ENCODE peak calls at places on chromosome 14, in nine cellular contexts. J is breast epithelium, M is sigmoid colon, F is endothelial cell of umbilical vein, W is upper lobe of left lung, N is stomach, E is transverse colon, Q is HCT116, Y is suprapubic skin. O is an unnamed sample.

GRCh38 chr14:73140924-73141323 is 4.6 kb downstream of the PSEN1 start:
- DNase-seq in J (no peak), M (no peak), F (no peak), W (no peak), N (no peak), E (no peak), Q (no peak), Y (no peak), O (no peak)

GRCh38 chr14:59123526-59123925 is 64.9 kb upstream of the DAAM1 start:
- DNase-seq in J (no peak), M (no peak), F (no peak), W (no peak), N (no peak), E (no peak), Q (no peak), Y (no peak), O (no peak)

GRCh38 chr14:65258391-65258790 is 154.1 kb upstream of the FUT8 start:
- DNase-seq in J (no peak), M (no peak), F (peak; percentile 94), W (no peak), N (no peak), E (no peak), Q (peak; percentile 77), Y (no peak), O (no peak)

GRCh38 chr14:103711516-103712431 is 3.5 kb downstream of the XRCC3 start:
- DNase-seq in J (peak; percentile 81), M (peak; percentile 84), F (peak; percentile 45), W (peak; percentile 87), N (peak; percentile 85), E (peak; percentile 77), Q (no peak), Y (no peak), O (peak; percentile 92)

GRCh38 chr14:56175773-56176172 is 57.6 kb downstream of the PELI2 start:
- DNase-seq in J (no peak), M (no peak), F (no peak), W (no peak), N (no peak), E (no peak), Q (no peak), Y (no peak), O (no peak)

GRCh38 chr14:50607181-50607580 is 47.2 kb downstream of the ATL1 start:
- DNase-seq in J (peak; percentile 50), M (no peak), F (no peak), W (no peak), N (no peak), E (no peak), Q (no peak), Y (no peak), O (no peak)

GRCh38 chr14:105178069-105178867 is 2.8 kb downstream of the NUDT14 start:
- DNase-seq in J (no peak), M (no peak), F (no peak), W (peak; percentile 67), N (no peak), E (no peak), Q (no peak), Y (no peak), O (no peak)

GRCh38 chr14:39050389-39050788 is 52.6 kb downstream of the SEC23A start:
- DNase-seq in J (no peak), M (no peak), F (peak; percentile 59), W (no peak), N (no peak), E (no peak), Q (no peak), Y (no peak), O (no peak)

GRCh38 chr14:33475623-33476022 is 475.3 kb downstream of the EGLN3 start:
- DNase-seq in J (no peak), M (no peak), F (peak; percentile 88), W (no peak), N (peak; percentile 47), E (peak; percentile 73), Q (no peak), Y (no peak), O (no peak)

GRCh38 chr14:30035361-30035760 is 107.7 kb upstream of the PRKD1 start:
- DNase-seq in J (no peak), M (no peak), F (no peak), W (no peak), N (no peak), E (no peak), Q (no peak), Y (no peak), O (no peak)

DNA sequence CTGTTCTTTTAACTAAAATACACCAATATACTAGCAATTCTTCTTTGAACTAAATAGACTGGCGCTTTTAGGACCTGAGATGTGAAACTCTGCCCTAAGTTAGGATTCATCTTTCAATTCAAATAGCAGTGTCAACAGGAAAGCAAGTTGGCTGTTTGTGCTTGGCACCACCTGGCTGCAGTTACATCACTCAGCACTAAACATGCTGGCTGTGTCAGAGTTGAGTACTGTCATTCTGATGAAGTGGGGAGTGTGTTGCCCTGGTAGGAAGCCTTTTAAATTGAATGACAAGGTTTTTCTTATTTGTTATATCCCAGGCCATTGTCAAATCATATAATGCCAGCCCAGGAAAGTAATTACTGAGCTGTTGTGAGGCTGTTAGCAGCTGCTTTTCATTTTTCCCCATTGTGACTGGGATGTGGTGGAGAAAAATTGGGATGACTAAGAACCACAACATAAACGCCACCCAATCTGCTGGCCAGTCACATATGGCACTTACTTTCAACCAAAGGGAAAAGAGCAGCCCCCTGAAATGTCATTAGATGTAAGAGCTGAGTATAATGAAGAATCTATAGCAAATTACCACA is 106.5 kb upstream of the PRKD1 start:
- DNase-seq in J (no peak), M (no peak), F (no peak), W (no peak), N (no peak), E (no peak), Q (no peak), Y (no peak), O (no peak)
- H3K27ac ChIP-seq in J (no peak overlapping the region), M (no peak overlapping the region), F (no peak overlapping the region), W (no peak overlapping the region), N (no peak overlapping the region), E (no peak overlapping the region), Q (no peak overlapping the region), Y (no peak overlapping the region), O (no peak overlapping the region)

GRCh38 chr14:53151523-53151866 is 1.6 kb downstream of the DDHD1 start:
- DNase-seq in J (no peak), M (no peak), F (no peak), W (no peak), N (no peak), E (no peak), Q (no peak), Y (no peak), O (no peak)

GRCh38 chr14:53153702-53154112 is 584 bp upstream of the DDHD1 start:
- DNase-seq in J (no peak), M (no peak), F (no peak), W (no peak), N (no peak), E (no peak), Q (no peak), Y (no peak), O (no peak)

GRCh38 chr14:53152627-53152908 is 555 bp downstream of the DDHD1 start:
- DNase-seq in J (no peak), M (no peak), F (peak; percentile 63), W (no peak), N (no peak), E (no peak), Q (no peak), Y (no peak), O (no peak)

GRCh38 chr14:53151867-53152626 is 1.1 kb downstream of the DDHD1 start:
- DNase-seq in J (no peak), M (peak; percentile 74), F (peak; percentile 64), W (peak; percentile 90), N (peak; percentile 55), E (peak; percentile 61), Q (peak; percentile 34), Y (peak; percentile 78), O (peak; percentile 94)

GRCh38 chr14:53152909-53153701 is at the start of gene DDHD1:
- DNase-seq in J (peak; percentile 39), M (peak; percentile 86), F (peak; percentile 67), W (peak; percentile 97), N (peak; percentile 76), E (peak; percentile 82), Q (peak; percentile 48), Y (peak; percentile 81), O (peak; percentile 95)
- TF ChIP-seq POLR2A in J (no peak), M (no peak), F (peak; percentile 66), W (peak; percentile 79), N (no peak), E (peak; percentile 50), Q (peak; percentile 52), Y (peak; percentile 30), O (no peak)

DNA sequence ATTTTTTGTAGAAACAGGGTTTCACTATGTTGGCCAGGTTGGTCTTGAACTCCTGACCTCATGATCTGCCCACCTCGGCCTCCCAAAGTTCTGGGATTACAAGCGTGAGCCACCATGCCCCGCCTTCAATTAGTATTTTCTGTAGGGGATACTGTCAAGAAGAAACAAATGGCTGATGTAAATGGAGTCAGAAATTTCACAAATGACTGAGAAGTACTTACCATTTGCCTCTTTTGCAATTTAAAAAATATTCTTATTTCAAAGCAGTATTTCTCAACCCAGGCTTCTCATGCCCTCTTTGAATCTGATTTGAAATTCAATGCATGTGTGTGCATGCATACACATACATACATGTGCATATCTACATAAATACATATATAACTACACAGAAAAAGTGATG is 4.3 kb downstream of the PSMA6 start:
- DNase-seq in J (no peak), M (no peak), F (no peak), W (no peak), N (no peak), E (no peak), Q (no peak), Y (no peak), O (no peak)
- TF ChIP-seq POLR2AphosphoS5 in J (no peak), M (no peak), F (no peak), W (no peak), N (no peak), E (no peak), Q (no peak), Y (no peak), O (no peak)

GRCh38 chr14:75519826-75520692 is 2.2 kb upstream of the BATF start:
- DNase-seq in J (no peak), M (no peak), F (no peak), W (no peak), N (no peak), E (no peak), Q (no peak), Y (no peak), O (no peak)

GRCh38 chr14:75520852-75521251 is 1.4 kb upstream of the BATF start:
- DNase-seq in J (no peak), M (no peak), F (no peak), W (no peak), N (no peak), E (no peak), Q (no peak), Y (no peak), O (no peak)

GRCh38 chr14:75521415-75522199 is 662 bp upstream of the BATF start:
- DNase-seq in J (no peak), M (no peak), F (no peak), W (no peak), N (no peak), E (no peak), Q (no peak), Y (no peak), O (no peak)

GRCh38 chr14:75518625-75519024 is 3.6 kb upstream of the BATF start:
- DNase-seq in J (no peak), M (no peak), F (peak; percentile 23), W (no peak), N (no peak), E (no peak), Q (peak; percentile 12), Y (no peak), O (no peak)

GRCh38 chr14:75519394-75519793 is 2.9 kb upstream of the BATF start:
- DNase-seq in J (no peak), M (no peak), F (no peak), W (no peak), N (no peak), E (no peak), Q (no peak), Y (no peak), O (no peak)
- H3K27ac ChIP-seq in J (no peak overlapping the region), M (no peak overlapping the region), F (no peak overlapping the region), W (no peak overlapping the region), N (no peak overlapping the region), E (no peak overlapping the region), Q (no peak overlapping the region), Y (no peak overlapping the region), O (no peak overlapping the region)